ENCODE peak calls at places on chromosomes 11 and 22, in eight cellular contexts. One of them, this sample, is unnamed. For H3K27me3, the result is how much of the 10 kb centered on the place peaks cover.

GRCh38 chr11:121082219-121082618 is 18.8 kb upstream of the TECTA start:
- DNase-seq in breast epithelium: no peak
- DNase-seq in GM23338: no peak
- DNase-seq in vagina: no peak
- DNase-seq in prostate gland: no peak
- DNase-seq in esophagus muscularis mucosa: no peak
- DNase-seq in K562: no peak
- DNase-seq in HCT116: no peak
- DNase-seq in this sample: no peak

GRCh38 chr22:49623715-49624114 is 204.0 kb downstream of the BRD1 start:
- DNase-seq in breast epithelium: no peak
- DNase-seq in GM23338: no peak
- DNase-seq in vagina: no peak
- DNase-seq in prostate gland: no peak
- DNase-seq in esophagus muscularis mucosa: no peak
- DNase-seq in K562: no peak
- DNase-seq in HCT116: no peak
- DNase-seq in this sample: peak

GRCh38 chr11:132312161-132312560 is 941.7 kb downstream of the NTM start:
- DNase-seq in breast epithelium: no peak
- DNase-seq in GM23338: no peak
- DNase-seq in vagina: no peak
- DNase-seq in prostate gland: no peak
- DNase-seq in esophagus muscularis mucosa: no peak
- DNase-seq in K562: no peak
- DNase-seq in HCT116: no peak
- DNase-seq in this sample: no peak

GRCh38 chr22:31867386-31868153 is 76.8 kb upstream of the YWHAH start:
- DNase-seq in breast epithelium: no peak
- DNase-seq in GM23338: peak
- DNase-seq in vagina: no peak
- DNase-seq in prostate gland: no peak
- DNase-seq in esophagus muscularis mucosa: no peak
- DNase-seq in K562: peak
- DNase-seq in HCT116: no peak
- DNase-seq in this sample: no peak

GRCh38 chr22:20247010-20247505 is 21.1 kb downstream of the RTN4R start:
- DNase-seq in breast epithelium: no peak
- DNase-seq in GM23338: peak
- DNase-seq in vagina: no peak
- DNase-seq in prostate gland: no peak
- DNase-seq in esophagus muscularis mucosa: no peak
- DNase-seq in K562: peak
- DNase-seq in HCT116: no peak
- DNase-seq in this sample: no peak

GRCh38 chr11:115610908-115611307 is 106.7 kb upstream of the CADM1 start:
- DNase-seq in breast epithelium: no peak
- DNase-seq in GM23338: no peak
- DNase-seq in vagina: no peak
- DNase-seq in prostate gland: no peak
- DNase-seq in esophagus muscularis mucosa: no peak
- DNase-seq in K562: no peak
- DNase-seq in HCT116: no peak
- DNase-seq in this sample: no peak

GRCh38 chr11:108568183-108568858 is 25.2 kb downstream of the EXPH5 start:
- DNase-seq in breast epithelium: no peak
- DNase-seq in GM23338: no peak
- DNase-seq in vagina: no peak
- DNase-seq in prostate gland: no peak
- DNase-seq in esophagus muscularis mucosa: no peak
- DNase-seq in K562: no peak
- DNase-seq in HCT116: no peak
- DNase-seq in this sample: no peak

GRCh38 chr22:19406281-19406811 is 25.2 kb downstream of the HIRA start:
- DNase-seq in breast epithelium: no peak
- DNase-seq in GM23338: no peak
- DNase-seq in vagina: no peak
- DNase-seq in prostate gland: no peak
- DNase-seq in esophagus muscularis mucosa: no peak
- DNase-seq in K562: peak
- DNase-seq in HCT116: no peak
- DNase-seq in this sample: no peak

GRCh38 chr22:38824587-38824986 is 19.2 kb downstream of the NPTXR start:
- DNase-seq in breast epithelium: no peak
- DNase-seq in GM23338: peak
- DNase-seq in vagina: no peak
- DNase-seq in prostate gland: no peak
- DNase-seq in esophagus muscularis mucosa: no peak
- DNase-seq in K562: peak
- DNase-seq in HCT116: no peak
- DNase-seq in this sample: no peak

GRCh38 chr11:118046051-118046963 is 30.6 kb upstream of the TMPRSS4 start:
- DNase-seq in breast epithelium: no peak
- DNase-seq in GM23338: no peak
- DNase-seq in vagina: peak
- DNase-seq in prostate gland: no peak
- DNase-seq in esophagus muscularis mucosa: peak
- DNase-seq in K562: no peak
- DNase-seq in HCT116: no peak
- DNase-seq in this sample: no peak

GRCh38 chr22:39598017-39598965 is 27.7 kb downstream of the CACNA1I start:
- DNase-seq in breast epithelium: no peak
- DNase-seq in GM23338: peak
- DNase-seq in vagina: no peak
- DNase-seq in prostate gland: peak
- DNase-seq in esophagus muscularis mucosa: no peak
- DNase-seq in K562: peak
- DNase-seq in HCT116: peak
- DNase-seq in this sample: peak

GRCh38 chr22:46062971-46063631 is 86.1 kb upstream of the WNT7B start:
- DNase-seq in breast epithelium: peak
- DNase-seq in GM23338: no peak
- DNase-seq in vagina: no peak
- DNase-seq in prostate gland: no peak
- DNase-seq in esophagus muscularis mucosa: no peak
- DNase-seq in K562: no peak
- DNase-seq in HCT116: no peak
- DNase-seq in this sample: peak

GRCh38 chr11:94787798-94788197 is 19.6 kb downstream of the AMOTL1 start:
- DNase-seq in breast epithelium: no peak
- DNase-seq in GM23338: no peak
- DNase-seq in vagina: no peak
- DNase-seq in prostate gland: no peak
- DNase-seq in esophagus muscularis mucosa: no peak
- DNase-seq in K562: peak
- DNase-seq in HCT116: no peak
- DNase-seq in this sample: no peak

GRCh38 chr11:94788396-94788795 is 20.2 kb downstream of the AMOTL1 start:
- DNase-seq in breast epithelium: no peak
- DNase-seq in GM23338: no peak
- DNase-seq in vagina: no peak
- DNase-seq in prostate gland: no peak
- DNase-seq in esophagus muscularis mucosa: no peak
- DNase-seq in K562: no peak
- DNase-seq in HCT116: no peak
- DNase-seq in this sample: no peak

GRCh38 chr11:94784884-94785283 is 16.7 kb downstream of the AMOTL1 start:
- DNase-seq in breast epithelium: no peak
- DNase-seq in GM23338: no peak
- DNase-seq in vagina: no peak
- DNase-seq in prostate gland: no peak
- DNase-seq in esophagus muscularis mucosa: no peak
- DNase-seq in K562: no peak
- DNase-seq in HCT116: no peak
- DNase-seq in this sample: no peak

GRCh38 chr11:94786264-94787126 is 18.3 kb downstream of the AMOTL1 start:
- DNase-seq in breast epithelium: no peak
- DNase-seq in GM23338: peak
- DNase-seq in vagina: no peak
- DNase-seq in prostate gland: no peak
- DNase-seq in esophagus muscularis mucosa: peak
- DNase-seq in K562: peak
- DNase-seq in HCT116: no peak
- DNase-seq in this sample: no peak

GRCh38 chr11:94785509-94785908 is 17.4 kb downstream of the AMOTL1 start:
- DNase-seq in breast epithelium: no peak
- DNase-seq in GM23338: no peak
- DNase-seq in vagina: no peak
- DNase-seq in prostate gland: no peak
- DNase-seq in esophagus muscularis mucosa: no peak
- DNase-seq in K562: no peak
- DNase-seq in HCT116: no peak
- DNase-seq in this sample: no peak
- TF ChIP-seq POLR2AphosphoS5 in breast epithelium: no peak
- TF ChIP-seq POLR2AphosphoS5 in GM23338: no peak
- TF ChIP-seq POLR2AphosphoS5 in vagina: no peak
- TF ChIP-seq POLR2AphosphoS5 in prostate gland: no peak
- TF ChIP-seq POLR2AphosphoS5 in esophagus muscularis mucosa: no peak
- TF ChIP-seq POLR2AphosphoS5 in K562: no peak
- TF ChIP-seq POLR2AphosphoS5 in HCT116: no peak
- TF ChIP-seq POLR2AphosphoS5 in this sample: no peak

GRCh38 chr11:61011239-61011870 is 39.9 kb downstream of the CD6 start:
- DNase-seq in breast epithelium: no peak
- DNase-seq in GM23338: no peak
- DNase-seq in vagina: no peak
- DNase-seq in prostate gland: no peak
- DNase-seq in esophagus muscularis mucosa: no peak
- DNase-seq in K562: no peak
- DNase-seq in HCT116: no peak
- DNase-seq in this sample: peak
- H3K27me3 ChIP-seq in breast epithelium: under half
- H3K27me3 ChIP-seq in GM23338: half or more
- H3K27me3 ChIP-seq in vagina: under half
- H3K27me3 ChIP-seq in prostate gland: under half
- H3K27me3 ChIP-seq in esophagus muscularis mucosa: under half
- H3K27me3 ChIP-seq in K562: half or more
- H3K27me3 ChIP-seq in HCT116: under half
- H3K27me3 ChIP-seq in this sample: under half

GRCh38 chr11:32388871-32389770 is 46.2 kb downstream of the WT1 start:
- DNase-seq in breast epithelium: no peak
- DNase-seq in GM23338: no peak
- DNase-seq in vagina: no peak
- DNase-seq in prostate gland: no peak
- DNase-seq in esophagus muscularis mucosa: no peak
- DNase-seq in K562: no peak
- DNase-seq in HCT116: no peak
- DNase-seq in this sample: no peak

GRCh38 chr11:32382339-32383049 is 52.8 kb downstream of the WT1 start:
- DNase-seq in breast epithelium: no peak
- DNase-seq in GM23338: no peak
- DNase-seq in vagina: no peak
- DNase-seq in prostate gland: no peak
- DNase-seq in esophagus muscularis mucosa: no peak
- DNase-seq in K562: no peak
- DNase-seq in HCT116: no peak
- DNase-seq in this sample: no peak

GRCh38 chr11:32390712-32391111 is 44.6 kb downstream of the WT1 start:
- DNase-seq in breast epithelium: no peak
- DNase-seq in GM23338: no peak
- DNase-seq in vagina: no peak
- DNase-seq in prostate gland: no peak
- DNase-seq in esophagus muscularis mucosa: no peak
- DNase-seq in K562: no peak
- DNase-seq in HCT116: no peak
- DNase-seq in this sample: no peak

GRCh38 chr11:32385998-32386397 is 49.3 kb downstream of the WT1 start:
- DNase-seq in breast epithelium: no peak
- DNase-seq in GM23338: peak
- DNase-seq in vagina: no peak
- DNase-seq in prostate gland: no peak
- DNase-seq in esophagus muscularis mucosa: no peak
- DNase-seq in K562: peak
- DNase-seq in HCT116: peak
- DNase-seq in this sample: no peak

DNA sequence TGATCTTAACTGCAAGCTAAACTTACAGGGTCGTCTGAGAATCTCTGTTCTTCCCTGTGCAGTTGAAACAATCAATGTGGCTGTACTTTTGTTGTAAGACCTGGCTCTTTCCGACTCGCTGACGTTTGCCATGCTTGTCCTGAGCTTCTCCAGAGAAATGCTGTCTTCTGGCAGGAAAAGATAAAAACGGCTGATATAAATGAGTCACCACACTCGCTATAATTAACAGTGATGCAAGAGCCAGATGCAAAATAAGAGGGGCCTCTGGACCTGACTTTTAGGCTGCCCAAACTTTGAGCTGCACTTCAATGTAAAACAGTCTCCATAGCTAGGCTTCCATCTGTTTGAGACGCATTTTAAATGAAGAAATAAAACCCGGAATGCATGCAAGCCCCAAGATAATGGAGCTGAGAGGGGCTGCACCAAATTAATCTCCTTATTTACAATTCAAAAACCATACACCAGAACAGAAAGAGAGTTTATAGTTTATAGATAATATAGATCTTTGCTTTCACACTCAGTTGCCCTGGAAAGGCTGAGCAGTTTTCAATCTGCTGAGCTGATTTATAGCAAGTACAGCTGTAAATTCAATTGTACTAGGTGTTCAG is 48.5 kb downstream of the WT1 start:
- DNase-seq in breast epithelium: no peak
- DNase-seq in GM23338: no peak
- DNase-seq in vagina: no peak
- DNase-seq in prostate gland: no peak
- DNase-seq in esophagus muscularis mucosa: no peak
- DNase-seq in K562: peak
- DNase-seq in HCT116: no peak
- DNase-seq in this sample: no peak
- TF ChIP-seq POLR2AphosphoS5 in breast epithelium: no peak
- TF ChIP-seq POLR2AphosphoS5 in GM23338: no peak
- TF ChIP-seq POLR2AphosphoS5 in vagina: no peak
- TF ChIP-seq POLR2AphosphoS5 in prostate gland: no peak
- TF ChIP-seq POLR2AphosphoS5 in esophagus muscularis mucosa: no peak
- TF ChIP-seq POLR2AphosphoS5 in K562: peak
- TF ChIP-seq POLR2AphosphoS5 in HCT116: no peak
- TF ChIP-seq POLR2AphosphoS5 in this sample: no peak

GRCh38 chr11:64714664-64715063 is 8.3 kb downstream of the NRXN2 start:
- DNase-seq in breast epithelium: no peak
- DNase-seq in GM23338: no peak
- DNase-seq in vagina: no peak
- DNase-seq in prostate gland: no peak
- DNase-seq in esophagus muscularis mucosa: no peak
- DNase-seq in K562: no peak
- DNase-seq in HCT116: no peak
- DNase-seq in this sample: no peak
- H3K27me3 ChIP-seq in breast epithelium: half or more
- H3K27me3 ChIP-seq in GM23338: under half
- H3K27me3 ChIP-seq in vagina: under half
- H3K27me3 ChIP-seq in prostate gland: under half
- H3K27me3 ChIP-seq in esophagus muscularis mucosa: under half
- H3K27me3 ChIP-seq in K562: under half
- H3K27me3 ChIP-seq in HCT116: under half
- H3K27me3 ChIP-seq in this sample: half or more

This sample was measured in spleen.